ENCODE peak calls at places on chromosomes 12 and 14, in five cellular contexts. T is ovary, H is HCT116, D is A549, X is lung. R is an unnamed sample.

GRCh38 chr12:46664771-46665287 is 161.0 kb downstream of the SLC38A4 start:
- DNase-seq in T (no peak), X (no peak), H (peak; percentile 72), D (peak; percentile 76), R (no peak)

GRCh38 chr14:93103392-93104080 is 12.2 kb downstream of the ITPK1 start:
- DNase-seq in D (no peak), H (no peak), X (peak; percentile 51), T (no peak), R (peak; percentile 45)

GRCh38 chr12:71947645-71948105 is 9.0 kb downstream of the TPH2 start:
- DNase-seq in T (no peak), H (no peak), D (no peak), X (peak; percentile 64), R (no peak)

GRCh38 chr12:56749364-56749763 is 2.8 kb downstream of the PRIM1 start:
- DNase-seq in T (no peak), X (no peak), D (no peak), H (no peak), R (no peak)

GRCh38 chr14:63672417-63673180 is 30.9 kb upstream of the WDR89 start:
- DNase-seq in X (no peak), T (no peak), H (no peak), D (no peak), R (no peak)

GRCh38 chr12:81542065-81542464 is 217.1 kb downstream of the PPFIA2 start:
- DNase-seq in X (no peak), D (no peak), T (no peak), H (no peak), R (no peak)

GRCh38 chr12:103519632-103520031 is 23.9 kb upstream of the C12orf42 start:
- DNase-seq in T (no peak), X (no peak), H (no peak), D (no peak), R (no peak)

GRCh38 chr14:103372552-103373304 is 12.5 kb upstream of the MARK3 start:
- DNase-seq in H (peak; percentile 72), T (no peak), X (no peak), D (peak; percentile 78), R (no peak)

GRCh38 chr12:8562310-8562709 is 21.6 kb upstream of the CLEC4E start:
- DNase-seq in T (no peak), X (no peak), D (peak; percentile 44), H (no peak), R (no peak)

GRCh38 chr12:42420385-42420784 is 94.4 kb downstream of the PPHLN1 start:
- DNase-seq in T (no peak), D (no peak), X (no peak), H (no peak), R (no peak)

GRCh38 chr14:99930420-99931274 is 134.6 kb upstream of the EVL start:
- DNase-seq in X (no peak), D (no peak), H (no peak), T (no peak), R (no peak)

GRCh38 chr12:28340261-28340660 is 150.0 kb downstream of the CCDC91 start:
- DNase-seq in D (no peak), X (no peak), T (no peak), H (no peak), R (no peak)

GRCh38 chr14:62885451-62885850 is 159.8 kb downstream of the KCNH5 start:
- DNase-seq in H (no peak), X (no peak), D (no peak), T (no peak), R (no peak)

GRCh38 chr14:69664190-69664742 is 52.9 kb downstream of the SUSD6 start:
- DNase-seq in H (no peak), D (no peak), X (no peak), T (no peak), R (no peak)

GRCh38 chr12:113899042-113899843 is 66.9 kb downstream of the RBM19 start:
- DNase-seq in X (no peak), H (no peak), T (no peak), D (no peak), R (no peak)

GRCh38 chr12:29519585-29520182 is 22.2 kb upstream of the OVCH1 start:
- DNase-seq in D (peak; percentile 60), X (no peak), T (no peak), H (peak; percentile 29), R (no peak)

GRCh38 chr14:65413739-65414045 is 1.2 kb downstream of the FUT8 start:
- DNase-seq in X (no peak), T (no peak), H (no peak), D (no peak), R (peak; percentile 15)

GRCh38 chr14:105335735-105336476 is 21.4 kb downstream of the PACS2 start:
- DNase-seq in X (no peak), H (no peak), D (no peak), T (no peak), R (no peak)

GRCh38 chr12:52434096-52434733 is at the start of gene KRT75:
- DNase-seq in D (no peak), X (no peak), H (no peak), T (no peak), R (no peak)

GRCh38 chr12:52570511-52570910 is 3.1 kb downstream of the KRT74 start:
- DNase-seq in H (no peak), D (no peak), T (no peak), X (no peak), R (no peak)

GRCh38 chr12:95624544-95624943 is 73.3 kb upstream of the USP44 start:
- DNase-seq in D (peak; percentile 37), X (no peak), T (no peak), H (no peak), R (no peak)

GRCh38 chr12:75489613-75490210 is 9.2 kb downstream of the GLIPR1 start:
- DNase-seq in H (peak; percentile 62), X (no peak), D (no peak), T (no peak), R (peak; percentile 44)

GRCh38 chr14:104048758-104049496 is 36.6 kb upstream of the ASPG start:
- DNase-seq in D (no peak), H (no peak), X (no peak), T (no peak), R (no peak)

GRCh38 chr12:121304306-121304705 is 7.8 kb upstream of the CAMKK2 start:
- DNase-seq in X (no peak), T (no peak), D (no peak), H (no peak), R (no peak)

GRCh38 chr12:6527711-6528110 is 6.6 kb upstream of the GAPDH start:
- DNase-seq in T (no peak), D (no peak), X (no peak), H (no peak), R (no peak)
- H3K4me3 ChIP-seq in T (no peak overlapping the region), D (no peak overlapping the region), X (no peak overlapping the region), H (no peak overlapping the region), R (no peak overlapping the region)

DNA sequence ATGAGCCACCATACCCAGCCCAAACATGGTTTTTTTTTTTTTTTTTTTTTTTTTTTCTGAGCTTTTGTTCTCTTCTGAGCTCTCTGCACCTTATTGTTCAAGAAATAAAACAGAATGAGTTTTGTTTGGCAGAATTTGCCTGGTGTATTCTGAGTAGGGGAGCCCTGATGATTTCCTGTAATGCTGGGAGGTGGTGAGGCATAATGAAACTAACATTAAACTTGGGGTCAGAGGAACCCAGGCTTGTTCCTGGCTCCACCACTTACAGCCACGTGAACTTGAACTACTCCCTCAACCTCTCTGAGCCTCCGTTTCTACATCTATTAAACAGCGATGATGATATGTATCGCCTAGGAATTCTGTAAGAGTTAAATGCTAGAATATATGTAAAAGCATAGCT is 276.3 kb upstream of the CRY1 start:
- DNase-seq in D (no peak), X (no peak), T (no peak), H (no peak), R (no peak)
- H3K27ac ChIP-seq in D (peak overlapping the region; percentile 59), X (no peak overlapping the region), T (no peak overlapping the region), H (no peak overlapping the region), R (peak overlapping the region; percentile 64)

DNA sequence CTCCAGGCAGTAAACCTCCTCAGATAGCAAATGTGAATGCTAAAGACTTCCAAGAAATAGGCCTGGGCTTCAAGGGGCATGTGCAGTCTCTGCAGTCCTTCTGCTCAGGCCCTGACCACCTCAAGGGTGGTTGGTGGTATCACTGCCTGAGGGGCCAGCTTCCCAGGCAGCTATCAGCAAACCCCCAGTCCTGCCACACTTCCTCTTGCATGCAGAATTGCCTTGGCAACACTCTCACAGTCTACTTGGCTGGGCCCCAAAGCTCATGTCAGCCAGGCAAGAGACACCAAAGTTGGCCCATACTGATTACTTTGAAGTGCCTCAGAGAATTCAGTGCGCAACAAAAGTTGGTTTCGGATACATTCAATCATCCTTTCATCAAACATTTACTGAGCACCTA is 3.5 kb upstream of the ASB8 start:
- DNase-seq in D (no peak), T (no peak), H (no peak), X (no peak), R (no peak)
- H3K4me3 ChIP-seq in D (no peak overlapping the region), T (no peak overlapping the region), H (no peak overlapping the region), X (no peak overlapping the region), R (no peak overlapping the region)

GRCh38 chr12:49664167-49664566 is 40.8 kb downstream of the PRPF40B start:
- DNase-seq in T (no peak), D (no peak), X (no peak), H (no peak), R (no peak)
- H3K27ac ChIP-seq in T (no peak overlapping the region), D (no peak overlapping the region), X (peak overlapping the region; percentile 71), H (no peak overlapping the region), R (no peak overlapping the region)

DNA sequence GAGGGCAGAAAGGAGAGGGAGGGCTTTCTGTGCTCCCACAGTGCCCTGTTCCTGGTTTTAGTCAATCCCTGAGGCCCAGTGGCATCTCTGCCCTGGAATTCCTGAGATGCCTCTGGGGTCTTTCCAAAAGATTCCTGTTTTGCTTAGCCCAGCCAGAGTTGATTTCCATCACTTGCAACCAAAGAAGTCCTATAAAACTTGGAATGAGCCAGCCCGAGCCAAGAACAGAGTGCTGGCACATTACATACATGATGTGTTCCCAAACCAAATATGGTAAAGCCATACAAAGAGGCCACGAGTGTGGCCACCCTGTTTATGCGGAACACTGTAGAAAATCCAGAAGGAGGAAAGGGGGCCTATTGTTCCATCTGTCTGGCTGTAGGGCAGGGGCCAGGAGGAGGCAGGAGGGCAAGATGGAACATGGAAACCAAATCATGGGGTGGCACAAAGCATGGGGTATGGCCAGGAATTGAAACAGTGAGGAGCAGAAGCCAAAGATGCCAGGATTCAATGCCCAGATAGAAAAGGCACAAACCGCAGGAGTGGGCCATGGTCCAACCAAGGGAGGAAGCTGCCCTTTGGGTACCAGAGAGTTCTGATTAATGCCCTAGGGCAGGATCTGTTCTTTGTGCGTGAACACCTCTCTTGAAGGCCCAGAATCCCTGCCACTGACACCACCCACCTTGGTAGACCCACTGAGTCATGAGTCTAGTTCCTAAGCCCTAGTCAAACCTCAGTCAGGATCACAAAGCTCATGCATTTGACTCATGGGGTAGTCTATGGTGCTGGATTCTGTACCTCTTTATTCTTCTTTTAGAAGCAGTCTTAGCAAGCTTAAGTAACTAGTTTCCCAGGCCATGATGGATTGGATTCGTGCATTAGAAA is 75.2 kb downstream of the LRRC74A start:
- DNase-seq in H (no peak), X (no peak), T (no peak), D (no peak), R (no peak)
- H3K4me3 ChIP-seq in H (no peak overlapping the region), X (no peak overlapping the region), T (no peak overlapping the region), D (no peak overlapping the region), R (no peak overlapping the region)